ENCODE peak calls at places on chromosomes 1 and 21, in five cellular contexts. One of them, this sample, is unnamed.

GRCh38 chr21:28548291-28548690 is 444.4 kb downstream of the LTN1 start:
- DNase-seq in progenitor cell of endocrine pancreas: no peak
- DNase-seq in tibial artery: no peak
- DNase-seq in upper lobe of right lung: no peak
- DNase-seq in WTC11: no peak
- DNase-seq in this sample: no peak

GRCh38 chr1:10643607-10644306 is 152.7 kb downstream of the CASZ1 start:
- DNase-seq in WTC11: no peak
- DNase-seq in progenitor cell of endocrine pancreas: no peak
- DNase-seq in tibial artery: no peak
- DNase-seq in upper lobe of right lung: no peak
- DNase-seq in this sample: no peak

GRCh38 chr21:37449302-37449937 is 82.8 kb downstream of the DYRK1A start:
- DNase-seq in upper lobe of right lung: no peak
- DNase-seq in progenitor cell of endocrine pancreas: no peak
- DNase-seq in WTC11: no peak
- DNase-seq in tibial artery: no peak
- DNase-seq in this sample: no peak

GRCh38 chr1:200118779-200119505 is 91.4 kb downstream of the NR5A2 start:
- DNase-seq in WTC11: no peak
- DNase-seq in progenitor cell of endocrine pancreas: no peak
- DNase-seq in tibial artery: no peak
- DNase-seq in upper lobe of right lung: no peak
- DNase-seq in this sample: no peak

GRCh38 chr1:202214089-202214843 is 20.7 kb downstream of the LGR6 start:
- DNase-seq in upper lobe of right lung: no peak
- DNase-seq in WTC11: peak
- DNase-seq in tibial artery: no peak
- DNase-seq in progenitor cell of endocrine pancreas: no peak
- DNase-seq in this sample: no peak

GRCh38 chr21:33769057-33769456 is 126.8 kb downstream of the ITSN1 start:
- DNase-seq in upper lobe of right lung: no peak
- DNase-seq in WTC11: no peak
- DNase-seq in progenitor cell of endocrine pancreas: no peak
- DNase-seq in tibial artery: no peak
- DNase-seq in this sample: no peak

GRCh38 chr1:162004441-162004950 is 19.2 kb downstream of the OLFML2B start:
- DNase-seq in progenitor cell of endocrine pancreas: no peak
- DNase-seq in tibial artery: no peak
- DNase-seq in upper lobe of right lung: no peak
- DNase-seq in WTC11: no peak
- DNase-seq in this sample: no peak

GRCh38 chr1:30601316-30602085 is 121.9 kb downstream of the MATN1 start:
- DNase-seq in upper lobe of right lung: peak
- DNase-seq in WTC11: no peak
- DNase-seq in progenitor cell of endocrine pancreas: no peak
- DNase-seq in tibial artery: no peak
- DNase-seq in this sample: no peak

GRCh38 chr1:248622491-248623106 is 12.3 kb downstream of the OR2T11 start:
- DNase-seq in progenitor cell of endocrine pancreas: no peak
- DNase-seq in upper lobe of right lung: no peak
- DNase-seq in tibial artery: no peak
- DNase-seq in WTC11: no peak
- DNase-seq in this sample: no peak

GRCh38 chr1:28737245-28738137 is 751 bp downstream of the YTHDF2 start:
- DNase-seq in upper lobe of right lung: peak
- DNase-seq in WTC11: peak
- DNase-seq in tibial artery: no peak
- DNase-seq in progenitor cell of endocrine pancreas: peak
- DNase-seq in this sample: no peak

GRCh38 chr1:152965853-152966252 is 4.6 kb upstream of the SPRR4 start:
- DNase-seq in progenitor cell of endocrine pancreas: no peak
- DNase-seq in upper lobe of right lung: no peak
- DNase-seq in WTC11: no peak
- DNase-seq in tibial artery: no peak
- DNase-seq in this sample: no peak

GRCh38 chr1:84877592-84877991 is 15.4 kb downstream of the LPAR3 start:
- DNase-seq in WTC11: no peak
- DNase-seq in tibial artery: no peak
- DNase-seq in upper lobe of right lung: no peak
- DNase-seq in progenitor cell of endocrine pancreas: no peak
- DNase-seq in this sample: no peak

GRCh38 chr1:223010552-223011229 is 132.4 kb downstream of the TLR5 start:
- DNase-seq in upper lobe of right lung: no peak
- DNase-seq in progenitor cell of endocrine pancreas: no peak
- DNase-seq in WTC11: no peak
- DNase-seq in tibial artery: no peak
- DNase-seq in this sample: no peak

GRCh38 chr21:36207577-36208320 is 51.1 kb downstream of the DOP1B start:
- DNase-seq in WTC11: no peak
- DNase-seq in tibial artery: no peak
- DNase-seq in upper lobe of right lung: no peak
- DNase-seq in progenitor cell of endocrine pancreas: no peak
- DNase-seq in this sample: no peak

GRCh38 chr1:162011337-162012012 is 12.2 kb downstream of the OLFML2B start:
- DNase-seq in upper lobe of right lung: no peak
- DNase-seq in tibial artery: no peak
- DNase-seq in WTC11: no peak
- DNase-seq in progenitor cell of endocrine pancreas: no peak
- DNase-seq in this sample: no peak

GRCh38 chr1:116821763-116822162 is 67.5 kb downstream of the CD2 start:
- DNase-seq in progenitor cell of endocrine pancreas: no peak
- DNase-seq in WTC11: no peak
- DNase-seq in upper lobe of right lung: no peak
- DNase-seq in tibial artery: no peak
- DNase-seq in this sample: no peak

GRCh38 chr1:100862591-100862990 is 32.1 kb downstream of the EXTL2 start:
- DNase-seq in WTC11: no peak
- DNase-seq in progenitor cell of endocrine pancreas: no peak
- DNase-seq in upper lobe of right lung: no peak
- DNase-seq in tibial artery: no peak
- DNase-seq in this sample: no peak

GRCh38 chr1:201134405-201134804 is 7.4 kb upstream of the ASCL5 start:
- DNase-seq in WTC11: no peak
- DNase-seq in upper lobe of right lung: no peak
- DNase-seq in tibial artery: no peak
- DNase-seq in progenitor cell of endocrine pancreas: no peak
- DNase-seq in this sample: no peak

GRCh38 chr1:242629396-242629795 is 104.9 kb upstream of the PLD5 start:
- DNase-seq in progenitor cell of endocrine pancreas: no peak
- DNase-seq in WTC11: no peak
- DNase-seq in upper lobe of right lung: no peak
- DNase-seq in tibial artery: no peak
- DNase-seq in this sample: no peak

GRCh38 chr21:45620201-45620600 is 23.3 kb upstream of the PCBP3 start:
- DNase-seq in upper lobe of right lung: peak
- DNase-seq in progenitor cell of endocrine pancreas: no peak
- DNase-seq in WTC11: no peak
- DNase-seq in tibial artery: no peak
- DNase-seq in this sample: no peak

GRCh38 chr1:156864796-156865195 is 4.1 kb downstream of the NTRK1 start:
- DNase-seq in WTC11: no peak
- DNase-seq in tibial artery: no peak
- DNase-seq in progenitor cell of endocrine pancreas: no peak
- DNase-seq in upper lobe of right lung: no peak
- DNase-seq in this sample: no peak

GRCh38 chr1:156616463-156616862 is 2.8 kb upstream of the HAPLN2 start:
- DNase-seq in tibial artery: no peak
- DNase-seq in progenitor cell of endocrine pancreas: no peak
- DNase-seq in upper lobe of right lung: no peak
- DNase-seq in WTC11: no peak
- DNase-seq in this sample: no peak

GRCh38 chr1:25906644-25907300 is 553 bp upstream of the STMN1 start:
- DNase-seq in upper lobe of right lung: peak
- DNase-seq in tibial artery: peak
- DNase-seq in WTC11: peak
- DNase-seq in progenitor cell of endocrine pancreas: peak
- DNase-seq in this sample: no peak

GRCh38 chr1:20102875-20103274 is 16.5 kb downstream of the PLA2G2D start:
- DNase-seq in progenitor cell of endocrine pancreas: no peak
- DNase-seq in WTC11: no peak
- DNase-seq in upper lobe of right lung: no peak
- DNase-seq in tibial artery: no peak
- DNase-seq in this sample: no peak

GRCh38 chr1:25643962-25644361 is 27.4 kb downstream of the MAN1C1 start:
- DNase-seq in upper lobe of right lung: no peak
- DNase-seq in WTC11: no peak
- DNase-seq in progenitor cell of endocrine pancreas: no peak
- DNase-seq in tibial artery: no peak
- DNase-seq in this sample: no peak

GRCh38 chr1:204093421-204093717 is 20.5 kb downstream of the SOX13 start:
- DNase-seq in upper lobe of right lung: no peak
- DNase-seq in WTC11: no peak
- DNase-seq in progenitor cell of endocrine pancreas: no peak
- DNase-seq in tibial artery: no peak
- DNase-seq in this sample: no peak

GRCh38 chr1:67958472-67958871 is 92.0 kb downstream of the DIRAS3 start:
- DNase-seq in upper lobe of right lung: no peak
- DNase-seq in WTC11: no peak
- DNase-seq in progenitor cell of endocrine pancreas: no peak
- DNase-seq in tibial artery: no peak
- DNase-seq in this sample: no peak

GRCh38 chr1:38125837-38126520 is 79.4 kb upstream of the POU3F1 start:
- DNase-seq in upper lobe of right lung: no peak
- DNase-seq in tibial artery: no peak
- DNase-seq in WTC11: no peak
- DNase-seq in progenitor cell of endocrine pancreas: no peak
- DNase-seq in this sample: no peak

GRCh38 chr1:115153966-115154557 is 64.8 kb upstream of the TSPAN2 start:
- DNase-seq in upper lobe of right lung: no peak
- DNase-seq in progenitor cell of endocrine pancreas: no peak
- DNase-seq in WTC11: no peak
- DNase-seq in tibial artery: no peak
- DNase-seq in this sample: no peak

GRCh38 chr1:234963180-234963903 is 165.3 kb downstream of the TOMM20 start:
- DNase-seq in tibial artery: peak
- DNase-seq in WTC11: no peak
- DNase-seq in progenitor cell of endocrine pancreas: no peak
- DNase-seq in upper lobe of right lung: peak
- DNase-seq in this sample: peak

GRCh38 chr1:214473392-214473791 is 78.0 kb downstream of the PTPN14 start:
- DNase-seq in WTC11: no peak
- DNase-seq in progenitor cell of endocrine pancreas: no peak
- DNase-seq in upper lobe of right lung: no peak
- DNase-seq in tibial artery: no peak
- DNase-seq in this sample: no peak

GRCh38 chr1:1123581-1124507 is 8.0 kb upstream of the C1orf159 start:
- DNase-seq in progenitor cell of endocrine pancreas: no peak
- DNase-seq in upper lobe of right lung: no peak
- DNase-seq in WTC11: no peak
- DNase-seq in tibial artery: no peak
- DNase-seq in this sample: no peak

DNA sequence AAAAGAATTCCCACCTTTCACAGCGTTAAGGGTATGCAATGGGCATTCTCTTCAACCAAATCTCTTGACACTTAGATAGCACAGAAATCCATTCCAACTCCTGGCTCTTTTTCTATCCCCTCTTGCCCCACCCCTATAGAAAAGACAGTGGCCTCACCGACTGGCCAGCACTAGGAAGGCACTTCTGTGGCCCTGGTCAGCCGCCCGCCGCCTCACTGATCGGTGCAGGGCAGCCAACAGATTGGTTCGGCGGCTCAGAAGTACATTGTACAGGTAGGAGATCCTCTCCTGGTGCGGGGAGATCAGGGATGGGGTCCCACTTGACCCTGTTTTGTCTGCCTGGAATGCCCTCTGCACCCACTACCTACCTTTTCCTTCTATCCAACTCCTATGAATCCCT is 9.3 kb downstream of the DCST2 start:
- DNase-seq in tibial artery: no peak
- DNase-seq in upper lobe of right lung: no peak
- DNase-seq in WTC11: no peak
- DNase-seq in progenitor cell of endocrine pancreas: no peak
- DNase-seq in this sample: no peak
- TF ChIP-seq CTCF in tibial artery: no peak
- TF ChIP-seq CTCF in upper lobe of right lung: no peak
- TF ChIP-seq CTCF in WTC11: no peak
- TF ChIP-seq CTCF in progenitor cell of endocrine pancreas: no peak
- TF ChIP-seq CTCF in this sample: no peak

DNA sequence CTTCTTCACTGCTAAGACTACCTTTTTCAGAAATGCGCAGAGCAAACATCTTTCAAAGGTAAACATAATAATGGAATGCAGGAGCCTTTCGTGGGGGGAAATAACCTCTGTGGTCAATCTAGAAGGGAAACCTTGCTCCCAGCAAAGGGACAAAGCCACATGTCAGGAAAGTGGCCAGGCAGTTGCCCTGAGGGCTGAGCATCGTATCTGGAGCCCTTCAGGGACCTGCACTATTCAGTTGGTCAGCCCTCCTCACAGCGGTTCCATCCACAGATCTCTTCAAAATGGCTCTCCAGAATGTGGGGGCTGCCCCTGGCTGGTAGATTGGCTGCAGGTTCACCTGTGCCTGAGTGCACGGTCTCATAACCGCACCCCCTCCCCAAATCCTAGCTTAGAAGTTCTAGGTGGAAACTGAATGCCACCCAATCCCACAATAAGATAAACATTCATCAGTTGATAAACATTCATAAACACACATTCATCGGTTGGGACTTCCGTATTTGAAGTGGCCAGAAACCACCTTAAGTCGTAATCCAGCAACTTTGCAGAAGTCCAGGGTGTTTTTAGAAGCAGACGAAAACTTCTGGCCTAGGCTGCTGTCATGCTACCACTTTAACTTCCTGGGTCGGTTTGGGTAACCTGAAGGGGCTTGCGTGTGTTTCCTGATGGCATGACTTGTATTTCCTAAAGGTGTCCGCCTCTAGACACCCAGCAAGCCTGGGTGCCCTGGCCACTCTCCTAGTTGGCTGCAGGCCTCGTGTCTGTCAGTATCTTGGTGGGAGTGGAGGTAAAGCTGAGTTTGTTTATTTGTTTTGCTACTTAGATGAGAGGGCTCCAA is 50.5 kb downstream of the RASSF5 start:
- DNase-seq in progenitor cell of endocrine pancreas: no peak
- DNase-seq in upper lobe of right lung: no peak
- DNase-seq in WTC11: no peak
- DNase-seq in tibial artery: no peak
- DNase-seq in this sample: no peak
- TF ChIP-seq CTCF in progenitor cell of endocrine pancreas: no peak
- TF ChIP-seq CTCF in upper lobe of right lung: no peak
- TF ChIP-seq CTCF in WTC11: no peak
- TF ChIP-seq CTCF in tibial artery: no peak
- TF ChIP-seq CTCF in this sample: no peak

DNA sequence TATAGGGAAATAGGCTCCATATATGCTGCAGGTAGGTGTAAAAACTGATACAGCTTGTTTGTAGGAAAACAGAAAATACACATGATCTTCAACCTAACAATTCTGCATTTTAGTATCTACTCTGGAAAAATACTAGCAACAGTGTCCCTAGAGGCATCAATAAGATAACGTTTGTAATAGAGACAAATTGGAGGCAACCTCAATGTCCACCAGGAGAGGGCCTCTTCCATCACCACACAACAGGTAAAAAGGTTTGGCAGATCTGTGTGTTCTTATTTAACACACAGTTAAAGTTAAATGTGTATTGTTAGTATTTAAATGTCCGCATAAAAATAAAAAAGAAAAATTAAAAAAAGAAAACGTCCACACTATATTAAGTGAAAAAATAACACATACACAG is 5.4 kb downstream of the EIF2D start:
- DNase-seq in tibial artery: no peak
- DNase-seq in WTC11: no peak
- DNase-seq in upper lobe of right lung: no peak
- DNase-seq in progenitor cell of endocrine pancreas: no peak
- DNase-seq in this sample: no peak
- TF ChIP-seq CTCF in tibial artery: no peak
- TF ChIP-seq CTCF in WTC11: peak
- TF ChIP-seq CTCF in upper lobe of right lung: peak
- TF ChIP-seq CTCF in progenitor cell of endocrine pancreas: peak
- TF ChIP-seq CTCF in this sample: no peak

GRCh38 chr1:34896612-34897011 is 32.8 kb downstream of the DLGAP3 start:
- DNase-seq in WTC11: no peak
- DNase-seq in tibial artery: no peak
- DNase-seq in progenitor cell of endocrine pancreas: no peak
- DNase-seq in upper lobe of right lung: no peak
- DNase-seq in this sample: no peak
- TF ChIP-seq CTCF in WTC11: no peak
- TF ChIP-seq CTCF in tibial artery: no peak
- TF ChIP-seq CTCF in progenitor cell of endocrine pancreas: no peak
- TF ChIP-seq CTCF in upper lobe of right lung: no peak
- TF ChIP-seq CTCF in this sample: no peak